ENCODE peak calls at places on chromosomes 6 and 20, in six cellular contexts. One of them, this sample, is unnamed.

GRCh38 chr20:57662313-57663240 is 42.4 kb upstream of the ZBP1 start:
- DNase-seq in RWPE2: peak; percentile 81
- DNase-seq in GM12865: no peak
- DNase-seq in PC-9: no peak
- DNase-seq in cardiac fibroblast: no peak
- DNase-seq in cardiac muscle cell: no peak
- DNase-seq in this sample: no peak

GRCh38 chr6:21679761-21680265 is 86.3 kb downstream of the SOX4 start:
- DNase-seq in RWPE2: no peak
- DNase-seq in GM12865: no peak
- DNase-seq in PC-9: peak; percentile 40
- DNase-seq in cardiac fibroblast: peak; percentile 86
- DNase-seq in cardiac muscle cell: peak; percentile 91
- DNase-seq in this sample: peak; percentile 55

GRCh38 chr20:11851646-11852045 is 66.0 kb upstream of the BTBD3 start:
- DNase-seq in RWPE2: no peak
- DNase-seq in GM12865: no peak
- DNase-seq in PC-9: no peak
- DNase-seq in cardiac fibroblast: no peak
- DNase-seq in cardiac muscle cell: no peak
- DNase-seq in this sample: peak; percentile 6

GRCh38 chr20:23357767-23358562 is 4.0 kb upstream of the GZF1 start:
- DNase-seq in RWPE2: peak; percentile 100
- DNase-seq in GM12865: peak; percentile 100
- DNase-seq in PC-9: peak; percentile 100
- DNase-seq in cardiac fibroblast: peak; percentile 100
- DNase-seq in cardiac muscle cell: peak; percentile 100
- DNase-seq in this sample: peak; percentile 100

GRCh38 chr6:140050232-140050995 is 676.0 kb upstream of the CITED2 start:
- DNase-seq in RWPE2: no peak
- DNase-seq in GM12865: no peak
- DNase-seq in PC-9: no peak
- DNase-seq in cardiac fibroblast: peak; percentile 92
- DNase-seq in cardiac muscle cell: peak; percentile 89
- DNase-seq in this sample: peak; percentile 75

GRCh38 chr6:37860226-37860839 is 40.8 kb downstream of the ZFAND3 start:
- DNase-seq in RWPE2: no peak
- DNase-seq in GM12865: peak; percentile 32
- DNase-seq in PC-9: peak; percentile 12
- DNase-seq in cardiac fibroblast: peak; percentile 69
- DNase-seq in cardiac muscle cell: peak; percentile 67
- DNase-seq in this sample: peak; percentile 62

GRCh38 chr6:134517145-134517658 is 199.3 kb upstream of the SGK1 start:
- DNase-seq in RWPE2: no peak
- DNase-seq in GM12865: no peak
- DNase-seq in PC-9: peak; percentile 70
- DNase-seq in cardiac fibroblast: peak; percentile 94
- DNase-seq in cardiac muscle cell: peak; percentile 96
- DNase-seq in this sample: peak; percentile 94

GRCh38 chr20:56689852-56690485 is 60.9 kb downstream of the TFAP2C start:
- DNase-seq in RWPE2: no peak
- DNase-seq in GM12865: no peak
- DNase-seq in PC-9: peak; percentile 31
- DNase-seq in cardiac fibroblast: no peak
- DNase-seq in cardiac muscle cell: peak; percentile 54
- DNase-seq in this sample: peak; percentile 85

GRCh38 chr20:37749185-37749584 is 55.4 kb downstream of the CTNNBL1 start:
- DNase-seq in RWPE2: no peak
- DNase-seq in GM12865: no peak
- DNase-seq in PC-9: no peak
- DNase-seq in cardiac fibroblast: no peak
- DNase-seq in cardiac muscle cell: no peak
- DNase-seq in this sample: no peak

GRCh38 chr20:41367956-41368355 is 1.3 kb upstream of the EMILIN3 start:
- DNase-seq in RWPE2: no peak
- DNase-seq in GM12865: no peak
- DNase-seq in PC-9: no peak
- DNase-seq in cardiac fibroblast: no peak
- DNase-seq in cardiac muscle cell: no peak
- DNase-seq in this sample: no peak

GRCh38 chr6:34680802-34681515 is 15.6 kb downstream of the ILRUN start:
- DNase-seq in RWPE2: no peak
- DNase-seq in GM12865: peak; percentile 52
- DNase-seq in PC-9: no peak
- DNase-seq in cardiac fibroblast: peak; percentile 48
- DNase-seq in cardiac muscle cell: no peak
- DNase-seq in this sample: peak; percentile 76

GRCh38 chr6:33983109-33983475 is 162.8 kb downstream of the GRM4 start:
- DNase-seq in RWPE2: no peak
- DNase-seq in GM12865: no peak
- DNase-seq in PC-9: peak; percentile 16
- DNase-seq in cardiac fibroblast: peak; percentile 6
- DNase-seq in cardiac muscle cell: peak; percentile 10
- DNase-seq in this sample: peak; percentile 31

GRCh38 chr20:3767434-3768341 is at the start of gene ADISSP:
- DNase-seq in RWPE2: peak; percentile 99
- DNase-seq in GM12865: peak; percentile 99
- DNase-seq in PC-9: peak; percentile 99
- DNase-seq in cardiac fibroblast: peak; percentile 98
- DNase-seq in cardiac muscle cell: peak; percentile 99
- DNase-seq in this sample: peak; percentile 96

GRCh38 chr6:36245572-36246031 is 24.3 kb upstream of the PNPLA1 start:
- DNase-seq in RWPE2: no peak
- DNase-seq in GM12865: no peak
- DNase-seq in PC-9: no peak
- DNase-seq in cardiac fibroblast: no peak
- DNase-seq in cardiac muscle cell: no peak
- DNase-seq in this sample: no peak

GRCh38 chr6:153941768-153942167 is 97.3 kb upstream of the OPRM1 start:
- DNase-seq in RWPE2: no peak
- DNase-seq in GM12865: no peak
- DNase-seq in PC-9: no peak
- DNase-seq in cardiac fibroblast: no peak
- DNase-seq in cardiac muscle cell: no peak
- DNase-seq in this sample: no peak

GRCh38 chr6:21277601-21278043 is 315.9 kb upstream of the SOX4 start:
- DNase-seq in RWPE2: no peak
- DNase-seq in GM12865: no peak
- DNase-seq in PC-9: peak; percentile 62
- DNase-seq in cardiac fibroblast: no peak
- DNase-seq in cardiac muscle cell: no peak
- DNase-seq in this sample: no peak

GRCh38 chr20:20463933-20464374 is 96.0 kb downstream of the INSM1 start:
- DNase-seq in RWPE2: no peak
- DNase-seq in GM12865: peak; percentile 52
- DNase-seq in PC-9: no peak
- DNase-seq in cardiac fibroblast: peak; percentile 28
- DNase-seq in cardiac muscle cell: peak; percentile 59
- DNase-seq in this sample: no peak

GRCh38 chr6:23505021-23505420 is 621.0 kb upstream of the NRSN1 start:
- DNase-seq in RWPE2: no peak
- DNase-seq in GM12865: no peak
- DNase-seq in PC-9: no peak
- DNase-seq in cardiac fibroblast: peak; percentile 10
- DNase-seq in cardiac muscle cell: peak; percentile 24
- DNase-seq in this sample: peak; percentile 52

GRCh38 chr20:53245581-53245980 is 273.4 kb downstream of the TSHZ2 start:
- DNase-seq in RWPE2: no peak
- DNase-seq in GM12865: no peak
- DNase-seq in PC-9: no peak
- DNase-seq in cardiac fibroblast: no peak
- DNase-seq in cardiac muscle cell: no peak
- DNase-seq in this sample: no peak

GRCh38 chr6:80211295-80211694 is 104.8 kb downstream of the BCKDHB start:
- DNase-seq in RWPE2: no peak
- DNase-seq in GM12865: peak; percentile 17
- DNase-seq in PC-9: no peak
- DNase-seq in cardiac fibroblast: peak; percentile 14
- DNase-seq in cardiac muscle cell: no peak
- DNase-seq in this sample: no peak

GRCh38 chr20:36548704-36549627 is 7.6 kb downstream of the MYL9 start:
- DNase-seq in RWPE2: no peak
- DNase-seq in GM12865: no peak
- DNase-seq in PC-9: no peak
- DNase-seq in cardiac fibroblast: no peak
- DNase-seq in cardiac muscle cell: no peak
- DNase-seq in this sample: no peak

GRCh38 chr6:21800948-21801438 is 207.4 kb downstream of the SOX4 start:
- DNase-seq in RWPE2: no peak
- DNase-seq in GM12865: no peak
- DNase-seq in PC-9: peak; percentile 76
- DNase-seq in cardiac fibroblast: peak; percentile 87
- DNase-seq in cardiac muscle cell: no peak
- DNase-seq in this sample: peak; percentile 15

GRCh38 chr20:1528811-1529210 is 28.7 kb downstream of the SIRPD start:
- DNase-seq in RWPE2: no peak
- DNase-seq in GM12865: no peak
- DNase-seq in PC-9: no peak
- DNase-seq in cardiac fibroblast: peak; percentile 41
- DNase-seq in cardiac muscle cell: peak; percentile 30
- DNase-seq in this sample: peak; percentile 36

GRCh38 chr20:48187891-48188290 is 402.6 kb upstream of the SULF2 start:
- DNase-seq in RWPE2: no peak
- DNase-seq in GM12865: no peak
- DNase-seq in PC-9: no peak
- DNase-seq in cardiac fibroblast: no peak
- DNase-seq in cardiac muscle cell: no peak
- DNase-seq in this sample: no peak

GRCh38 chr6:165843121-165843520 is 180.1 kb upstream of the PDE10A start:
- DNase-seq in RWPE2: no peak
- DNase-seq in GM12865: no peak
- DNase-seq in PC-9: no peak
- DNase-seq in cardiac fibroblast: no peak
- DNase-seq in cardiac muscle cell: no peak
- DNase-seq in this sample: no peak

GRCh38 chr20:62921119-62921687 is 5.1 kb downstream of the DIDO1 start:
- DNase-seq in RWPE2: peak; percentile 76
- DNase-seq in GM12865: peak; percentile 64
- DNase-seq in PC-9: peak; percentile 53
- DNase-seq in cardiac fibroblast: peak; percentile 66
- DNase-seq in cardiac muscle cell: peak; percentile 61
- DNase-seq in this sample: peak; percentile 63

GRCh38 chr6:34318492-34319470 is 70.0 kb upstream of the SMIM29 start:
- DNase-seq in RWPE2: no peak
- DNase-seq in GM12865: no peak
- DNase-seq in PC-9: no peak
- DNase-seq in cardiac fibroblast: no peak
- DNase-seq in cardiac muscle cell: peak; percentile 31
- DNase-seq in this sample: no peak

GRCh38 chr20:42610070-42610469 is 579.6 kb downstream of the PTPRT start:
- DNase-seq in RWPE2: no peak
- DNase-seq in GM12865: no peak
- DNase-seq in PC-9: no peak
- DNase-seq in cardiac fibroblast: no peak
- DNase-seq in cardiac muscle cell: no peak
- DNase-seq in this sample: no peak
- TF ChIP-seq CTCF in RWPE2: no peak
- TF ChIP-seq CTCF in GM12865: no peak
- TF ChIP-seq CTCF in PC-9: no peak
- TF ChIP-seq CTCF in cardiac fibroblast: no peak
- TF ChIP-seq CTCF in cardiac muscle cell: no peak
- TF ChIP-seq CTCF in this sample: no peak

GRCh38 chr6:42441661-42442081 is 10.1 kb downstream of the TRERF1 start:
- DNase-seq in RWPE2: no peak
- DNase-seq in GM12865: no peak
- DNase-seq in PC-9: no peak
- DNase-seq in cardiac fibroblast: no peak
- DNase-seq in cardiac muscle cell: no peak
- DNase-seq in this sample: no peak

GRCh38 chr6:42443312-42444075 is 8.2 kb downstream of the TRERF1 start:
- DNase-seq in RWPE2: no peak
- DNase-seq in GM12865: no peak
- DNase-seq in PC-9: no peak
- DNase-seq in cardiac fibroblast: no peak
- DNase-seq in cardiac muscle cell: peak; percentile 37
- DNase-seq in this sample: no peak

GRCh38 chr6:42436825-42437224 is 14.9 kb downstream of the TRERF1 start:
- DNase-seq in RWPE2: no peak
- DNase-seq in GM12865: no peak
- DNase-seq in PC-9: no peak
- DNase-seq in cardiac fibroblast: no peak
- DNase-seq in cardiac muscle cell: no peak
- DNase-seq in this sample: no peak

GRCh38 chr6:42440027-42440426 is 11.7 kb downstream of the TRERF1 start:
- DNase-seq in RWPE2: no peak
- DNase-seq in GM12865: no peak
- DNase-seq in PC-9: no peak
- DNase-seq in cardiac fibroblast: no peak
- DNase-seq in cardiac muscle cell: peak; percentile 31
- DNase-seq in this sample: no peak

DNA sequence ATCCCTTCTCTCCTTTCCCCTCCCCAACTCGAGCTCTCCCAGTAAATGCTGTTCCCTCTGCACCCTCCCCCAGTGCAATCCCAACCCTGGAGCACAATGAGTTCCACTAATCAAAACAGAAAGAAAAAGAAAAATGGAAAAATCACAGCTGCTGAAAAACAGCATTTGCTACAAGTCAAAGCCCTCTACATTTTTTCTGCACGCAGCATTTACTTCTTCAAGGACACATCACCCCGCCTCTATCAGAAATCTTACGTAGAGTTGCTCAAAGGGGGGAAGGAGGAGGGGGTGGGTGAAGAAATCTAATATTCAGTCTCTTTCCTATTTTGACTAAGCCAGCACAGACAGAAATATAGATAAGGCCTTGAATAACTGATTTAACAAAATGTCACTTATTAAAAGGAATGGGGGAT is 10.7 kb downstream of the TRERF1 start:
- DNase-seq in RWPE2: no peak
- DNase-seq in GM12865: no peak
- DNase-seq in PC-9: no peak
- DNase-seq in cardiac fibroblast: peak; percentile 52
- DNase-seq in cardiac muscle cell: peak; percentile 79
- DNase-seq in this sample: peak; percentile 34
- H3K4me3 ChIP-seq in RWPE2: no peak overlapping the region
- H3K4me3 ChIP-seq in GM12865: no peak overlapping the region
- H3K4me3 ChIP-seq in PC-9: no peak overlapping the region
- H3K4me3 ChIP-seq in cardiac fibroblast: no peak overlapping the region
- H3K4me3 ChIP-seq in cardiac muscle cell: no peak overlapping the region
- H3K4me3 ChIP-seq in this sample: no peak overlapping the region

GRCh38 chr6:161254754-161255253 is 19.1 kb downstream of the AGPAT4 start:
- DNase-seq in RWPE2: no peak
- DNase-seq in GM12865: no peak
- DNase-seq in PC-9: no peak
- DNase-seq in cardiac fibroblast: no peak
- DNase-seq in cardiac muscle cell: peak; percentile 76
- DNase-seq in this sample: peak; percentile 38
- TF ChIP-seq CTCF in RWPE2: no peak
- TF ChIP-seq CTCF in GM12865: no peak
- TF ChIP-seq CTCF in PC-9: no peak
- TF ChIP-seq CTCF in cardiac fibroblast: no peak
- TF ChIP-seq CTCF in cardiac muscle cell: no peak
- TF ChIP-seq CTCF in this sample: no peak

DNA sequence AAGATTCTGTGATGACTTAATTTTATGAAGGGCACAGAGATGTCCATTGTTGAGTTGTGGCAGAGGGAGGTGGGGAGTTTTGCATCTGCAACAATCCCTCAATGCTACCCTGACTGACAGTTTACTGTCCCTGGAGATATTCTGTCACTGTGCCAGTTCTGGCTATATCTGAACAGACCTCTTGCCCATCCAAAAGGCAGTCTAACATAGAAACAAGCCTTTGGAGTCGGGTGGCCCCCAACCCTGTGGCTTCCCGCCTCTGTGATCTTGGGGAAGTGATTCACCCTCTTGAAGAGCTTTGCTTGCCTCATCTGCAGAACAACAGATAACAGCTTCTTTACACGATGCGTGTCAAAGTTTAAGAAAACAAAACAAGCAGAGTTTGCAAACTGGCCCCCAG is 3.8 kb upstream of the E2F1 start:
- DNase-seq in RWPE2: no peak
- DNase-seq in GM12865: no peak
- DNase-seq in PC-9: no peak
- DNase-seq in cardiac fibroblast: peak; percentile 65
- DNase-seq in cardiac muscle cell: peak; percentile 85
- DNase-seq in this sample: peak; percentile 67
- H3K4me3 ChIP-seq in RWPE2: no peak overlapping the region
- H3K4me3 ChIP-seq in GM12865: no peak overlapping the region
- H3K4me3 ChIP-seq in PC-9: no peak overlapping the region
- H3K4me3 ChIP-seq in cardiac fibroblast: no peak overlapping the region
- H3K4me3 ChIP-seq in cardiac muscle cell: no peak overlapping the region
- H3K4me3 ChIP-seq in this sample: no peak overlapping the region